ENCODE peak calls at places on chromosomes 12 and 14, in nine cellular contexts. J, K, P, G, M, T, I, Q and H are unnamed samples.

GRCh38 chr12:62217466-62218194 is 42.6 kb upstream of the USP15 start:
- DNase-seq in J (no peak), K (no peak), P (no peak), G (no peak), M (no peak), T (no peak), I (no peak), Q (no peak), H (no peak)

GRCh38 chr14:59768855-59769254 is 101.7 kb downstream of the RTN1 start:
- DNase-seq in J (no peak), K (no peak), P (no peak), G (no peak), M (no peak), T (no peak), I (no peak), Q (no peak), H (no peak)

GRCh38 chr12:79848321-79848720 is 86.6 kb downstream of the PPP1R12A start:
- DNase-seq in J (no peak), K (no peak), P (no peak), G (no peak), M (no peak), T (no peak), I (peak; percentile 64), Q (no peak), H (no peak)

GRCh38 chr14:103087343-103087835 is 3.4 kb downstream of the LBHD2 start:
- DNase-seq in J (no peak), K (no peak), P (no peak), G (no peak), M (no peak), T (peak; percentile 44), I (no peak), Q (peak; percentile 36), H (no peak)

GRCh38 chr14:93005838-93006237 is 82.9 kb downstream of the CHGA start:
- DNase-seq in J (no peak), K (no peak), P (no peak), G (no peak), M (no peak), T (no peak), I (no peak), Q (peak; percentile 50), H (no peak)

GRCh38 chr12:42568952-42569916 is 20.3 kb downstream of the PRICKLE1 start:
- DNase-seq in J (no peak), K (no peak), P (no peak), G (no peak), M (peak; percentile 46), T (no peak), I (peak; percentile 83), Q (no peak), H (no peak)

GRCh38 chr12:87304406-87304805 is 724.8 kb downstream of the C12orf50 start:
- DNase-seq in J (no peak), K (no peak), P (no peak), G (no peak), M (no peak), T (no peak), I (no peak), Q (no peak), H (no peak)

GRCh38 chr12:62260733-62261683 is 804 bp downstream of the USP15 start:
- DNase-seq in J (peak; percentile 32), K (peak; percentile 63), P (no peak), G (peak; percentile 45), M (peak; percentile 17), T (peak; percentile 63), I (peak; percentile 40), Q (no peak), H (no peak)

GRCh38 chr12:52081263-52081733 is 1.8 kb downstream of the SMIM41 start:
- DNase-seq in J (no peak), K (no peak), P (no peak), G (no peak), M (no peak), T (no peak), I (peak; percentile 33), Q (peak; percentile 65), H (peak; percentile 33)

GRCh38 chr12:52082668-52082987 is 3.1 kb downstream of the SMIM41 start:
- DNase-seq in J (no peak), K (no peak), P (no peak), G (no peak), M (no peak), T (no peak), I (no peak), Q (no peak), H (no peak)

GRCh38 chr12:52082026-52082667 is 2.6 kb downstream of the SMIM41 start:
- DNase-seq in J (no peak), K (no peak), P (no peak), G (no peak), M (peak; percentile 80), T (no peak), I (peak; percentile 87), Q (peak; percentile 86), H (no peak)

GRCh38 chr12:52079576-52080402 is at the start of gene SMIM41:
- DNase-seq in J (no peak), K (no peak), P (no peak), G (no peak), M (no peak), T (peak; percentile 43), I (peak; percentile 43), Q (peak; percentile 84), H (no peak)

DNA sequence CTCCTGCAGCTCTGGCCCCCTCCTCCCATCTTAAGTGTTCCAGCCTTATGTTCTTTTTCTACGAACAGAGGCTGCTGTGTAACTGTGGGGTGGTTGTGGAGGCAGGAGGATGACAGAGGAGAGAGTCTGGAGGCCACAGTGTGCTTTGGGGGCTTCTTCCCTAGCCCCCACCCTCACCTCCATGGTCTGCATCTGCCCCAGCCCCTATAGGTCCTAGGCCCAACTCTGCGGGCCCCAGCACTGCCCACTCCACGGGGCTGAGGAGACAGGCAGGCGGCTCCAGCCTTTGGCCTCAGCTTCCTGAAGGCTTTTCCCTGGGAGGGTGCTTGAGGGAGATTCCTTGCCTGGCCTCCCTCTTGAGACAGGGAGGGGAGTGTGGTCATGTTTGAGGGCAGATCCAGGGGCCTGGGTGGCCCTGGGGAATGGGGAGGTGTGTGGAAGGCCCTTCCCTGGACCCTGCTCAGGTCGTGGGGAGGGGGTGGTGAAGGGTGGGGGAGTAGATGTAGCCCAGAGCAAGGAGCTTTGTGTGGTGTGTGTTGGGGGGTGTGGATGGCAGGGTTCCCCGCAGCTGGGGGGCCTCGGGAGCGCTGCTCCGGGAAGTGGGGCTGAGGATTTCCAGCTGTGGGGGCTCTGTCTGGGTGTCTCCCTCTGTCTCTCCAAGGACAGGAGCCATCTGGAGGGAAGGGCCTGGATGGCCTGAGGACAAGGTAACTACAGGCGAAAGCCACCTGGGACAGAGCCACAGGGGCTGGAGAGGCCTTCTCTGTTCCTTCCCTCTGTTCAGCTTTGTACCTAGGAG is 1.1 kb downstream of the SMIM41 start:
- DNase-seq in J (no peak), K (no peak), P (no peak), G (no peak), M (no peak), T (no peak), I (no peak), Q (no peak), H (no peak)
- H3K4me3 ChIP-seq in J (peak overlapping the region; percentile 7), K (no peak overlapping the region), P (no peak overlapping the region), G (peak overlapping the region; percentile 24), M (peak overlapping the region; percentile 40), T (peak overlapping the region; percentile 49), I (peak overlapping the region; percentile 57), Q (no peak overlapping the region), H (no peak overlapping the region)

DNA sequence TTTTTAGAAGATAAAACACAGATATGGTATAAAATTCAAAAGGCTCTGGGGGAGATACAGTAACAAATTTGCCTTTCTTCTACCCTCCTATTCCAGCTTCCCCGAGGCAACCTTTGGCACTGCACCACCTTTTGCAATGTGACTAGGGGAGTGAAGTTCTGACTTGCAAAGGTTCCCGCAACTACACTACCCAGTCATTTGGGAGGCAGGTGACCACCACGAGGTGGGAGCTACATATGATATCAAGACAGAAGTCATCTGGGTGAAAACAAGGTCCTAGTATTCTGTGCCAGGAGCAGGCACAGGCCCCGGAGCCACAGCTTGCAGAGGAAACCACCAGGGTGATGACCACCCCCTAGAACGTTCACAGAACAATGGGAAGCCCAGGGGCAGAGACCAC is 141.5 kb downstream of the TTC7B start:
- DNase-seq in J (no peak), K (no peak), P (no peak), G (no peak), M (no peak), T (no peak), I (no peak), Q (no peak), H (no peak)
- H3K27ac ChIP-seq in J (peak overlapping the region; percentile 50), K (no peak overlapping the region), P (peak overlapping the region; percentile 92), G (peak overlapping the region; percentile 70), M (peak overlapping the region; percentile 69), T (no peak overlapping the region), I (no peak overlapping the region), Q (no peak overlapping the region), H (no peak overlapping the region)

GRCh38 chr12:19186722-19187661 is 57.5 kb downstream of the PLEKHA5 start:
- DNase-seq in J (no peak), K (no peak), P (no peak), G (no peak), M (no peak), T (no peak), I (peak; percentile 79), Q (no peak), H (no peak)

GRCh38 chr12:19183121-19183838 is 53.7 kb downstream of the PLEKHA5 start:
- DNase-seq in J (no peak), K (no peak), P (no peak), G (no peak), M (no peak), T (no peak), I (peak; percentile 55), Q (no peak), H (no peak)

GRCh38 chr12:19189522-19189921 is 60.0 kb downstream of the PLEKHA5 start:
- DNase-seq in J (no peak), K (no peak), P (no peak), G (no peak), M (no peak), T (no peak), I (no peak), Q (no peak), H (no peak)

GRCh38 chr12:19181666-19182426 is 52.3 kb downstream of the PLEKHA5 start:
- DNase-seq in J (no peak), K (no peak), P (no peak), G (no peak), M (no peak), T (no peak), I (peak; percentile 49), Q (peak; percentile 27), H (no peak)

DNA sequence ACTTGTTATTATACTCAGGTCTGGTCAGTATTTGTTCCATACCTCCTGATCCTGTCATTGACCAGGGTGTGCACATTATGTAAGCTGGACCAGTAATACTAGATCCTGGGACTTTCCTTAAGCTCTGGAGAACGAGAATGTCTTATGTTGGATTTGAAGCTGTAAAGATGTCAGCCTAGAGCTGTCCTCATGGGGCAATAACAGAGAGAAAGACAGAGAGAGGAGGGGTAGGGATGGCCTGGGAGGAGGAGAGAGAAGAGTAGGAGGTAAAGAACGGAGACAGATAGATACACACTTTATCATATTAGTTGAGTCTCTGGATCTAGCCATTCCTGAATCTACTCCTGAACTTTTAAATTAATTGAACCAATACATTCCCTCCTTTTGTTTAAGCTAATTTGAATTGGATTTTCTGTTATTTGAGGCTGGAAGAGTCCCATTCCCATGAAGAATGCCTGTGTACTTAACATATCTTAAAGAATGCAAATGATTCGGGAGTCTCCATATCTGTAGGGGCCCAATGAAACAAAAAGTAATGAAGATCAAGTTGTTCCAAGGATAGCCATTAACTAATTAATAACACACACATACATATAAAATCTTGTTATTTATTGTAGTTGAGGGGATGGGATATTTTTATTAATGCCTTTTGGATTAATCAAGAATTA is 55.9 kb downstream of the PLEKHA5 start:
- DNase-seq in J (no peak), K (no peak), P (no peak), G (no peak), M (no peak), T (no peak), I (no peak), Q (no peak), H (no peak)
- H3K4me1 ChIP-seq in J (no peaks in the 10 kb centered on the region), K (no peaks in the 10 kb centered on the region), P (peaks cover 33% of the 10 kb centered on the region), G (no peaks in the 10 kb centered on the region), M (peaks cover 55% of the 10 kb centered on the region), T (peaks cover 36% of the 10 kb centered on the region), I (peaks cover 2% of the 10 kb centered on the region), Q (peaks cover 3% of the 10 kb centered on the region), H (no peaks in the 10 kb centered on the region)

DNA sequence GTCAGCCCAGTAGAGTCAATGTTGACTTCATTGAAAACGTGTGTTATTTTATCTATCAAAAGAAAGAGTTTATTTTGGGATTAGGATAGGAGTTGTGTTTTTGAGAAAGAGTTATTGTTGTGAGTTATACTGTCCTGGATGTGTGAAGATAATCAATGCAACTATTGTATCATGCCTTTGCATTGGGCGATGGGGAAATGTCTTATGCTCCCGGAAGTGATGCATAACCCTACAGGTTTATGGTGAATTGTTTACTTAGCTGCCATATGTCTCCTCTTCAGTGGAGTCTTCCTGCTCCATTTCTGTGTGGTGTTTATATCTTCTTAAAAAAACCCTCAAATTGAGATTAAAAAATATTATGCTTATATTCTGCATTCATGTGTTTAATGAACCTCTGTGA is 6.4 kb downstream of the PDE3A start:
- DNase-seq in J (no peak), K (no peak), P (no peak), G (no peak), M (no peak), T (no peak), I (no peak), Q (no peak), H (no peak)
- H3K4me3 ChIP-seq in J (no peak overlapping the region), K (no peak overlapping the region), P (peak overlapping the region; percentile 63), G (peak overlapping the region; percentile 11), M (peak overlapping the region; percentile 70), T (no peak overlapping the region), I (no peak overlapping the region), Q (peak overlapping the region; percentile 31), H (no peak overlapping the region)